ENCODE peak calls at places on chromosomes 16 and 17, in five cellular contexts. Q, I, K, H and L are unnamed samples.

GRCh38 chr17:40175928-40176327 is 1.3 kb upstream of the RAPGEFL1 start:
- DNase-seq in K (peak), Q (no peak), I (no peak), H (no peak), L (no peak)

GRCh38 chr17:38703742-38704644 is 1.1 kb upstream of the MLLT6 start:
- DNase-seq in H (peak), Q (peak), I (peak), K (peak), L (peak)

GRCh38 chr16:48353565-48354163 is 31.5 kb downstream of the SIAH1 start:
- DNase-seq in H (peak), Q (no peak), I (peak), K (peak), L (no peak)

GRCh38 chr16:58032710-58033293 is 7.2 kb downstream of the MMP15 start:
- DNase-seq in Q (no peak), K (peak), H (no peak), I (peak), L (no peak)

GRCh38 chr17:540632-541031 is 174.0 kb downstream of the VPS53 start:
- DNase-seq in K (no peak), H (no peak), Q (no peak), I (no peak), L (no peak)

GRCh38 chr16:20784204-20784603 is 20.4 kb downstream of the ACSM3 start:
- DNase-seq in H (no peak), K (no peak), Q (no peak), I (no peak), L (no peak)

GRCh38 chr16:71367243-71367976 is 8.9 kb downstream of the CALB2 start:
- DNase-seq in H (peak), K (peak), I (no peak), Q (no peak), L (peak)

GRCh38 chr17:44222112-44222869 is 2.8 kb upstream of the UBTF start:
- DNase-seq in K (peak), H (peak), I (peak), Q (no peak), L (no peak)

GRCh38 chr16:69830534-69831211 is 68.5 kb downstream of the WWP2 start:
- DNase-seq in I (peak), Q (no peak), K (no peak), H (no peak), L (no peak)

GRCh38 chr17:49829026-49829425 is 18.8 kb downstream of the TAC4 start:
- DNase-seq in K (no peak), H (no peak), Q (no peak), I (no peak), L (no peak)

GRCh38 chr16:49462356-49462988 is 88.9 kb downstream of the C16orf78 start:
- DNase-seq in K (no peak), Q (no peak), H (no peak), I (no peak), L (no peak)

GRCh38 chr16:69187387-69187890 is 475 bp downstream of the SNTB2 start:
- DNase-seq in K (peak), H (no peak), Q (no peak), I (no peak), L (no peak)

GRCh38 chr17:82124101-82124500 is 26.1 kb upstream of the FASN start:
- DNase-seq in I (no peak), Q (no peak), K (no peak), H (no peak), L (no peak)

GRCh38 chr16:67185003-67185865 is 1.5 kb upstream of the MATCAP1 start:
- DNase-seq in I (peak), K (peak), Q (no peak), H (peak), L (peak)

GRCh38 chr17:47694818-47695663 is 1.1 kb downstream of the TBKBP1 start:
- DNase-seq in I (peak), H (no peak), Q (no peak), K (peak), L (no peak)

GRCh38 chr16:13909872-13910303 is 10.1 kb upstream of the ERCC4 start:
- DNase-seq in Q (no peak), H (no peak), I (peak), K (no peak), L (no peak)

GRCh38 chr17:55825213-55825612 is 74.4 kb downstream of the PCTP start:
- DNase-seq in H (no peak), K (peak), I (no peak), Q (no peak), L (no peak)

GRCh38 chr17:58007781-58008706 is 998 bp upstream of the SRSF1 start:
- DNase-seq in Q (no peak), K (no peak), I (no peak), H (no peak), L (peak)

GRCh38 chr17:69535022-69535570 is 120.6 kb downstream of the MAP2K6 start:
- DNase-seq in K (no peak), Q (no peak), I (no peak), H (no peak), L (no peak)

GRCh38 chr17:41009301-41009760 is 403 bp upstream of the KRTAP3-1 start:
- DNase-seq in I (no peak), Q (no peak), H (no peak), K (peak), L (no peak)

GRCh38 chr17:61700252-61700651 is 109.2 kb upstream of the NACA2 start:
- DNase-seq in H (no peak), I (no peak), K (peak), Q (no peak), L (no peak)

GRCh38 chr17:83073389-83074063 is 5.9 kb upstream of the METRNL start:
- DNase-seq in I (no peak), K (no peak), Q (no peak), H (no peak), L (no peak)

GRCh38 chr16:69593756-69594155 is 28.0 kb downstream of the NFAT5 start:
- DNase-seq in H (no peak), Q (no peak), K (no peak), I (no peak), L (no peak)

GRCh38 chr16:23699100-23699499 is 13.9 kb downstream of the ERN2 start:
- DNase-seq in K (no peak), H (no peak), Q (no peak), I (peak), L (no peak)

GRCh38 chr16:67486805-67487204 is 3.5 kb upstream of the AGRP start:
- DNase-seq in H (no peak), Q (no peak), K (no peak), I (no peak), L (no peak)

GRCh38 chr17:33487187-33487586 is 194.1 kb upstream of the ASIC2 start:
- DNase-seq in Q (no peak), I (no peak), H (no peak), K (no peak), L (no peak)

GRCh38 chr16:71927383-71927782 is 32.1 kb downstream of the IST1 start:
- DNase-seq in H (no peak), K (peak), I (peak), Q (no peak), L (no peak)

GRCh38 chr17:64534187-64534586 is 27.4 kb downstream of the CEP95 start:
- DNase-seq in H (no peak), I (no peak), K (no peak), Q (no peak), L (no peak)

GRCh38 chr17:13350466-13350865 is 251.3 kb downstream of the HS3ST3A1 start:
- DNase-seq in K (no peak), H (no peak), Q (no peak), I (no peak), L (no peak)

GRCh38 chr16:56221995-56222394 is 30.7 kb downstream of the GNAO1 start:
- DNase-seq in I (no peak), H (no peak), Q (no peak), K (no peak), L (no peak)

GRCh38 chr17:77120866-77121265 is 19.9 kb upstream of the SEC14L1 start:
- DNase-seq in H (no peak), K (no peak), I (no peak), Q (no peak), L (no peak)

GRCh38 chr17:80181431-80181830 is 11.6 kb downstream of the CARD14 start:
- DNase-seq in K (no peak), Q (no peak), I (no peak), H (no peak), L (no peak)

GRCh38 chr17:70078994-70079531 is 4.0 kb downstream of the KCNJ16 start:
- DNase-seq in K (no peak), I (no peak), Q (no peak), H (no peak), L (no peak)

GRCh38 chr17:82410014-82410716 is 8.0 kb upstream of the HEXD start:
- DNase-seq in I (no peak), H (no peak), K (no peak), Q (no peak), L (no peak)

GRCh38 chr17:8408371-8408770 is 10.7 kb upstream of the RNF222 start:
- DNase-seq in Q (no peak), H (no peak), K (peak), I (no peak), L (no peak)

GRCh38 chr16:10871157-10871991 is 5.6 kb upstream of the CIITA start:
- DNase-seq in H (no peak), Q (no peak), K (no peak), I (peak), L (no peak)

GRCh38 chr16:31215287-31216115 is 1.4 kb downstream of the PYDC1 start:
- DNase-seq in Q (no peak), K (peak), I (peak), H (no peak), L (no peak)